ENCODE peak calls at places on chromosome 13, in six cellular contexts. T is thyroid gland; B is WTC11; W is AG04449; M is activated CD4-positive, alpha-beta T cell treated with anti-CD3 and anti-CD28 coated beads, Interleukin-2, amount 50 U/mL, for 1 hour; Z is Right ventricle myocardium superior. N is an unnamed sample.

GRCh38 chr13:113832204-113832603 is 31.7 kb downstream of the GAS6 start:
- DNase-seq in B (no peak), T (no peak), Z (peak), M (no peak), W (no peak), N (no peak)

GRCh38 chr13:114140131-114140908 is 7.9 kb upstream of the RASA3 start:
- DNase-seq in Z (no peak), M (peak), W (no peak), T (no peak), B (peak), N (no peak)

GRCh38 chr13:35160921-35161320 is 218.9 kb downstream of the NBEA start:
- DNase-seq in Z (no peak), M (no peak), B (no peak), T (no peak), W (no peak), N (no peak)

GRCh38 chr13:99004931-99005330 is 27.1 kb upstream of the DOCK9 start:
- DNase-seq in B (no peak), M (no peak), T (no peak), W (no peak), Z (no peak), N (no peak)

GRCh38 chr13:33016414-33017409 is at the start of gene KL:
- DNase-seq in W (no peak), M (no peak), B (peak), T (peak), Z (peak), N (peak)

GRCh38 chr13:87274209-87274819 is 396.9 kb upstream of the SLITRK5 start:
- DNase-seq in T (peak), B (peak), Z (no peak), M (no peak), W (no peak), N (no peak)

GRCh38 chr13:25756916-25757315 is 294.9 kb downstream of the SHISA2 start:
- DNase-seq in Z (no peak), T (no peak), W (no peak), M (no peak), B (no peak), N (no peak)

GRCh38 chr13:30268673-30269072 is 38.7 kb downstream of the KATNAL1 start:
- DNase-seq in T (no peak), B (no peak), Z (no peak), M (no peak), W (no peak), N (no peak)

GRCh38 chr13:112453874-112454647 is 77.9 kb downstream of the SPACA7 start:
- DNase-seq in W (no peak), M (no peak), B (no peak), T (no peak), Z (no peak), N (no peak)

GRCh38 chr13:31556376-31556775 is 182.9 kb upstream of the RXFP2 start:
- DNase-seq in Z (no peak), W (peak), T (no peak), M (no peak), B (no peak), N (no peak)

GRCh38 chr13:35225582-35225981 is 250.9 kb downstream of the MAB21L1 start:
- DNase-seq in B (no peak), W (no peak), M (no peak), T (no peak), Z (no peak), N (no peak)

GRCh38 chr13:79225487-79226232 is 180.4 kb downstream of the RBM26 start:
- DNase-seq in W (no peak), M (no peak), B (no peak), T (no peak), Z (no peak), N (no peak)

GRCh38 chr13:111177803-111178389 is 62.8 kb downstream of the ARHGEF7 start:
- DNase-seq in B (no peak), T (no peak), Z (no peak), W (peak), M (no peak), N (no peak)

GRCh38 chr13:66992183-66992582 is 238.0 kb downstream of the PCDH9 start:
- DNase-seq in W (no peak), M (no peak), T (no peak), Z (no peak), B (no peak), N (no peak)

GRCh38 chr13:113941571-113942191 is 32.2 kb downstream of the C13orf46 start:
- DNase-seq in T (no peak), M (no peak), B (no peak), Z (no peak), W (no peak), N (peak)

GRCh38 chr13:24307211-24308067 is 1.9 kb upstream of the C1QTNF9 start:
- DNase-seq in Z (no peak), T (no peak), M (no peak), W (no peak), B (no peak), N (no peak)

N was measured in left ventricle myocardium inferior.